ENCODE peak calls at places on chromosomes 11 and 22, in four cellular contexts. M is A549, O is K562, R is HepG2. D is an unnamed sample.

GRCh38 chr11:1567721-1568100 is 4.4 kb downstream of the DUSP8 start:
- DNase-seq in M (no peak), O (no peak), R (no peak), D (no peak)

GRCh38 chr11:64352099-64353005 is 6.6 kb upstream of the RPS6KA4 start:
- DNase-seq in M (no peak), O (no peak), R (no peak), D (no peak)

GRCh38 chr11:87456499-87456898 is 418.8 kb downstream of the TMEM135 start:
- DNase-seq in M (no peak), O (no peak), R (no peak), D (no peak)

GRCh38 chr22:38834215-38834953 is 9.4 kb downstream of the NPTXR start:
- DNase-seq in M (no peak), O (no peak), R (no peak), D (no peak)

GRCh38 chr11:91163619-91164451 is 941.0 kb upstream of the CHORDC1 start:
- DNase-seq in M (no peak), O (no peak), R (peak; percentile 2), D (no peak)

GRCh38 chr11:35237860-35238715 is 99.1 kb downstream of the CD44 start:
- DNase-seq in M (no peak), O (peak; percentile 56), R (peak; percentile 47), D (peak; percentile 66)

GRCh38 chr11:102383839-102384238 is 36.8 kb downstream of the BIRC2 start:
- DNase-seq in M (no peak), O (no peak), R (no peak), D (no peak)

GRCh38 chr11:116731097-116731761 is 41.6 kb downstream of the BUD13 start:
- DNase-seq in M (no peak), O (no peak), R (peak; percentile 5), D (peak; percentile 61)

GRCh38 chr11:19565639-19566038 is 147.0 kb upstream of the NAV2 start:
- DNase-seq in M (no peak), O (no peak), R (no peak), D (no peak)

GRCh38 chr11:57903441-57904123 is 120.1 kb upstream of the OR9Q1 start:
- DNase-seq in M (peak; percentile 30), O (peak; percentile 58), R (no peak), D (no peak)

GRCh38 chr22:41746563-41747400 is 47.5 kb downstream of the MEI1 start:
- DNase-seq in M (peak; percentile 61), O (peak; percentile 47), R (peak; percentile 36), D (peak; percentile 78)

GRCh38 chr11:75565221-75565814 is 3.3 kb downstream of the SERPINH1 start:
- DNase-seq in M (no peak), O (no peak), R (peak; percentile 57), D (peak; percentile 48)

GRCh38 chr22:39472570-39473556 is 16.1 kb downstream of the MGAT3 start:
- DNase-seq in M (no peak), O (peak; percentile 64), R (no peak), D (no peak)

GRCh38 chr22:26708256-26709009 is 51.0 kb downstream of the MIAT start:
- DNase-seq in M (no peak), O (no peak), R (no peak), D (no peak)

GRCh38 chr11:46272816-46273427 is 4.5 kb upstream of the CREB3L1 start:
- DNase-seq in M (no peak), O (peak; percentile 35), R (no peak), D (no peak)

GRCh38 chr11:70954471-70954870 is 297.9 kb downstream of the SHANK2 start:
- DNase-seq in M (no peak), O (no peak), R (no peak), D (no peak)

GRCh38 chr22:30998329-30998728 is 29.3 kb downstream of the TUG1 start:
- DNase-seq in M (no peak), O (no peak), R (no peak), D (no peak)

GRCh38 chr11:65479184-65480145 is 19.4 kb upstream of the MALAT1 start:
- DNase-seq in M (peak; percentile 56), O (no peak), R (no peak), D (peak; percentile 43)

GRCh38 chr11:121557348-121557747 is 104.6 kb upstream of the SORL1-AS1 start:
- DNase-seq in M (no peak), O (no peak), R (no peak), D (no peak)

GRCh38 chr11:86704710-86705109 is 32.3 kb upstream of the ME3 start:
- DNase-seq in M (no peak), O (no peak), R (no peak), D (no peak)

GRCh38 chr11:118168316-118168715 is 8.1 kb downstream of the SCN2B start:
- DNase-seq in M (no peak), O (no peak), R (no peak), D (no peak)

GRCh38 chr22:26907366-26907765 is 250.0 kb downstream of the MIAT start:
- DNase-seq in M (no peak), O (no peak), R (no peak), D (no peak)

GRCh38 chr11:4190519-4190918 is 95.9 kb downstream of the RRM1 start:
- DNase-seq in M (no peak), O (no peak), R (no peak), D (no peak)

GRCh38 chr11:28058333-28058732 is 49.6 kb downstream of the KIF18A start:
- DNase-seq in M (no peak), O (no peak), R (peak; percentile 1), D (no peak)

GRCh38 chr11:78351193-78351592 is 66.4 kb downstream of the GAB2 start:
- DNase-seq in M (no peak), O (no peak), R (no peak), D (no peak)
- TF ChIP-seq HMGXB4 in M (no peak), O (no peak), R (no peak), D (no peak)

GRCh38 chr22:37716708-37717107 is 19.9 kb downstream of the TRIOBP start:
- DNase-seq in M (no peak), O (no peak), R (no peak), D (no peak)
- TF ChIP-seq HMGXB4 in M (no peak), O (no peak), R (no peak), D (no peak)

GRCh38 chr11:131682373-131683015 is 312.1 kb downstream of the NTM start:
- DNase-seq in M (no peak), O (no peak), R (no peak), D (no peak)
- TF ChIP-seq HMGXB4 in M (no peak), O (no peak), R (no peak), D (no peak)

GRCh38 chr11:33448461-33449130 is 191.4 kb downstream of the HIPK3 start:
- DNase-seq in M (no peak), O (no peak), R (no peak), D (no peak)
- TF ChIP-seq HMGXB4 in M (no peak), O (no peak), R (no peak), D (no peak)

DNA sequence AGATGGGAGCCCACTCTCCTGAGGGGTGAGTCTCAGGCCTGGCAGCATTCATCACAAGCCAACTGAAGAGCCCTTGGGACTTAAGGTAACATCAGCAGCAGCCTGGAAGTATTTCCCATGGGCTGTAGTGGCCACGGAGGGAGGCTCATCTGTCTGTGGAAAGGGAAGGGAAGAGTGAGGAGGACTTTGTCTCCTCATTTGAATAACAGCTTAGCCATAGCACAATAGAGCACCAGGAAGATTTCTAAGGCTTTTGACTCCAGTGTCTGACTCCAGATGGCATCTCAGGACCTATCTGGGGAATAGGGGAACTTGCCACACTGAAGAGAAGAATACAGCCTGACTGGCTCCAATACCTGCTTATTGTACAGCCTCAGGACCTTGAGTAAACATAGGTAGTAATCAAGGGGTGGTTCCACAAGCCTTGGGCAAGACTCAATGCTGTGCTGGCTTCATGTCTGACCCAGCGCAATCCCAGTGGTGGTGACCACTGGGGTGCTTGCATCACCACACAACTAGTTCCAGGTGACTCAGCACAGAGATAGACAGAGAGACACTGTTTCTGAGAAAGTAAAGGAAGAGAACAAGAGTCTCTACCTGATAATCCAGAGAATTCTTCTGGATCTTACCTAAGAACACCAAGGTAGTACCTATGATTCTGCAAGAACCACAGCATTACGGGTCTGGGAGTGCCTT is 510.5 kb upstream of the CCDC179 start:
- DNase-seq in M (no peak), O (no peak), R (no peak), D (no peak)
- TF ChIP-seq HMGXB4 in M (no peak), O (no peak), R (no peak), D (no peak)

GRCh38 chr11:95487938-95488337 is 256.9 kb upstream of the SESN3 start:
- DNase-seq in M (no peak), O (no peak), R (peak; percentile 3), D (no peak)
- TF ChIP-seq HMGXB4 in M (no peak), O (no peak), R (no peak), D (no peak)

GRCh38 chr11:44976576-44976975 is 25.9 kb upstream of the TP53I11 start:
- DNase-seq in M (no peak), O (no peak), R (no peak), D (no peak)

GRCh38 chr11:44978961-44979331 is 28.3 kb upstream of the TP53I11 start:
- DNase-seq in M (peak; percentile 63), O (no peak), R (peak; percentile 35), D (no peak)

GRCh38 chr11:44979536-44980399 is 29.1 kb upstream of the TP53I11 start:
- DNase-seq in M (peak; percentile 75), O (no peak), R (no peak), D (no peak)

GRCh38 chr11:44978279-44978960 is 27.7 kb upstream of the TP53I11 start:
- DNase-seq in M (no peak), O (no peak), R (no peak), D (no peak)

DNA sequence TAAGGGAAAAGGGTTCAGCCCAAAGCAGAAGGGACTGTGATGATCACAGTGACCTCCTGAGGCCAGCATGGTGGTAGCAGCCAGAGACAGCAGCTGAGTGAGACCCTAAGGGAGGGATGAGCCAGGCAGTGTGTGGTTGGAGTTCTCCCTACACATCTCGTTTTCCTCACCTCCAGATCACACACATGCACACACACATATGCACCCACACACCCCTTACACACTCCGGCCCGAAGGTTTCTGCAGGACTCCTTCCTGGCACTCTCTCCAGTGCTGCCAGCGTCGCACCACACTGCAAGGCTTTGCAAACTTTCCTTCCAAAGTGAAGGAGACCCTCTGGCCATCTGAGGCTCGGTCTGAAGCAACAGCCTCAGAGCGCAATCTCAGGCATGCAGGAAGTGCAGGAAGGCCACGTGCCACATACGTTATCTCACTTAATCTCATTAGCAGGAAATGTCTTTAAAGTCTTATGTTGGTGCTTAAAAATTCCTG is 26.9 kb upstream of the TP53I11 start:
- DNase-seq in M (peak; percentile 34), O (no peak), R (no peak), D (no peak)
- TF ChIP-seq HMGXB4 in M (no peak), O (no peak), R (no peak), D (no peak)

GRCh38 chr22:37105154-37105553 is 4.4 kb downstream of the TMPRSS6 start:
- DNase-seq in M (no peak), O (no peak), R (no peak), D (no peak)

GRCh38 chr22:37105990-37106389 is 3.5 kb downstream of the TMPRSS6 start:
- DNase-seq in M (no peak), O (no peak), R (no peak), D (no peak)

GRCh38 chr22:37111156-37111717 is 1.7 kb upstream of the TMPRSS6 start:
- DNase-seq in M (no peak), O (no peak), R (no peak), D (no peak)

GRCh38 chr22:37109242-37109917 is at the start of gene TMPRSS6:
- DNase-seq in M (no peak), O (no peak), R (peak; percentile 70), D (no peak)

GRCh38 chr22:37107779-37108621 is 1.5 kb downstream of the TMPRSS6 start:
- DNase-seq in M (no peak), O (no peak), R (peak; percentile 68), D (no peak)
- TF ChIP-seq HMGXB4 in M (no peak), O (no peak), R (no peak), D (no peak)

D was measured in WTC11.